ENCODE peak calls at places on chromosomes 7 and 10, in eight cellular contexts. A is tibial nerve; D is CD8-positive, alpha-beta T cell; H is heart right ventricle; Q is upper lobe of right lung; I is Peyer's patch; K is osteoblast; G is A549. J is an unnamed sample.
A peak's percentile ranks its signal among the peaks of the same experiment; 100 is the strongest.

GRCh38 chr7:48099781-48100180 is 10.7 kb downstream of the UPP1 start:
- DNase-seq in A (no peak), D (no peak), H (no peak), Q (no peak), I (no peak), K (no peak), G (no peak), J (no peak)

GRCh38 chr7:7920481-7920880 is 48.1 kb upstream of the GLCCI1 start:
- DNase-seq in A (no peak), D (no peak), H (no peak), Q (no peak), I (no peak), K (no peak), G (no peak), J (no peak)

GRCh38 chr10:96666738-96667137 is 53.6 kb downstream of the PIK3AP1 start:
- DNase-seq in A (no peak), D (no peak), H (no peak), Q (no peak), I (no peak), K (no peak), G (no peak), J (no peak)

GRCh38 chr7:54541941-54542618 is at the start of gene VSTM2A:
- DNase-seq in A (no peak), D (no peak), H (no peak), Q (no peak), I (no peak), K (peak; percentile 66), G (no peak), J (no peak)

GRCh38 chr10:108911814-108912541 is 1011.3 kb downstream of the XPNPEP1 start:
- DNase-seq in A (peak; percentile 59), D (no peak), H (peak; percentile 27), Q (peak; percentile 70), I (peak; percentile 60), K (peak; percentile 58), G (peak; percentile 68), J (peak; percentile 23)

GRCh38 chr7:132049462-132050304 is 493.3 kb upstream of the PODXL start:
- DNase-seq in A (no peak), D (peak; percentile 5), H (no peak), Q (no peak), I (peak; percentile 59), K (no peak), G (peak; percentile 26), J (no peak)

GRCh38 chr10:126384269-126384873 is 3.9 kb downstream of the ADAM12 start:
- DNase-seq in A (no peak), D (no peak), H (no peak), Q (no peak), I (no peak), K (peak; percentile 85), G (peak; percentile 32), J (no peak)

GRCh38 chr10:78768882-78769281 is 299.9 kb upstream of the ZMIZ1 start:
- DNase-seq in A (no peak), D (no peak), H (no peak), Q (peak; percentile 42), I (no peak), K (peak; percentile 29), G (no peak), J (no peak)

GRCh38 chr7:148697256-148697841 is 1.4 kb upstream of the CUL1 start:
- DNase-seq in A (peak; percentile 54), D (peak; percentile 19), H (peak; percentile 67), Q (no peak), I (no peak), K (peak; percentile 76), G (no peak), J (no peak)

GRCh38 chr10:36094091-36094490 is 452.0 kb upstream of the FZD8 start:
- DNase-seq in A (no peak), D (no peak), H (peak; percentile 34), Q (no peak), I (no peak), K (no peak), G (no peak), J (no peak)

GRCh38 chr10:77301305-77301730 is 336.3 kb downstream of the KCNMA1 start:
- DNase-seq in A (no peak), D (no peak), H (no peak), Q (no peak), I (no peak), K (peak; percentile 94), G (no peak), J (no peak)

GRCh38 chr10:129033790-129034272 is 433.2 kb upstream of the MGMT start:
- DNase-seq in A (no peak), D (no peak), H (no peak), Q (no peak), I (no peak), K (no peak), G (no peak), J (no peak)

GRCh38 chr7:84658286-84658685 is 463.7 kb upstream of the SEMA3A start:
- DNase-seq in A (no peak), D (no peak), H (no peak), Q (no peak), I (no peak), K (no peak), G (no peak), J (no peak)

GRCh38 chr7:149286811-149287400 is 24.9 kb downstream of the ZNF783 start:
- DNase-seq in A (no peak), D (no peak), H (no peak), Q (no peak), I (no peak), K (peak; percentile 79), G (no peak), J (no peak)

GRCh38 chr7:83976302-83976701 is 218.3 kb downstream of the SEMA3A start:
- DNase-seq in A (peak; percentile 48), D (no peak), H (peak; percentile 4), Q (no peak), I (no peak), K (peak; percentile 64), G (peak; percentile 35), J (no peak)

GRCh38 chr7:141701489-141702046 is 398 bp downstream of the DENND11 start:
- DNase-seq in A (no peak), D (peak; percentile 65), H (peak; percentile 46), Q (peak; percentile 74), I (peak; percentile 62), K (peak; percentile 90), G (no peak), J (no peak)

GRCh38 chr10:66322261-66322660 is 603.6 kb upstream of the LRRTM3 start:
- DNase-seq in A (no peak), D (no peak), H (peak; percentile 6), Q (no peak), I (no peak), K (no peak), G (no peak), J (no peak)

GRCh38 chr10:21368728-21369425 is 156.6 kb downstream of the SKIDA1 start:
- DNase-seq in A (no peak), D (no peak), H (no peak), Q (no peak), I (no peak), K (no peak), G (no peak), J (no peak)

DNA sequence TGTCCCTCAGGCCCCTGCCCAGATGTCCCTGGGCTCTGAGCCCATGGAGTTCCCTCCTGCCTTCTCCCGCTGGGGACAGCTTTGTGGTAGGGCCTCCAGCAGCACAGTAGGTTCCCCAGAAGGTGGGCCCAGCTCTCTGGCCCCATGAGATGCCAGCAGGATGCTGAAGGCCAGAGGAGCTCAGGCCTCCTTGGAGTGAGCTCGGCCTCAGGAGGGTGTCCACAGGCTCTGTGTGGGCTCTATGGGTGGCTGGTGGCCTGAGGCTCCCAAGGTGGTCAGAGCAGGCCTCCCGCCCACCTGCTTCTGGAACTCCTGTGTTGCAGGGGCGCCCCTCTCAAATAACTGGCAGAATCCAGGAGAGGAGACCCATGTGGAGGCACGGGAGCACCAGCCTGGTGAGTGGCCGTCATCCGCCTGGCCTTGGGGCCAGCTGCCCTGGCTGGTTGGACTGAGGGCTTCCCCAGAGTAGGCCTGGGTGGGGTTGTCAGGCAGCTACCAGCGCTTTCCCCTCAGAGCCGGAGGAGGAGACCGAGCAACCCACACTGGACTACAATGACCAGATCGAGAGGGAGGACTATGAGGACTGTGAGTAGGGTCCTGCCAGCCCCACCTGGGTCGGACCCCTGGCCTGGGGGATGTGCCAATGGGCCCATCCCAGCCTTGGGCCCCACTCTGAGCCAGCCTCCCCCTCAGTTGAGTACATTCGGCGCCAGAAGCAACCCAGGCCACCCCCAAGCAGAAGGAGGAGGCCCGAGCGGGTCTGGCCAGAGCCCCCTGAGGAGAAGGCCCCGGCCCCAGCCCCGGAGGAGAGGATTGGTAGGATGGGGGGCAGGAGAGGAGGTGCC is 3.2 kb downstream of the AEBP1 start:
- DNase-seq in A (no peak), D (no peak), H (no peak), Q (no peak), I (no peak), K (peak; percentile 77), G (no peak), J (no peak)
- H3K27ac ChIP-seq in A (peak overlapping the region; percentile 91), D (no peak overlapping the region), H (no peak overlapping the region), Q (no peak overlapping the region), I (no peak overlapping the region), K (peak overlapping the region; percentile 96), G (no peak overlapping the region), J (no peak overlapping the region)

GRCh38 chr10:71921319-71922027 is 42.7 kb upstream of the CHST3 start:
- DNase-seq in A (peak; percentile 32), D (no peak), H (peak; percentile 53), Q (no peak), I (no peak), K (no peak), G (peak; percentile 36), J (peak; percentile 33)
- H3K27ac ChIP-seq in A (no peak overlapping the region), D (no peak overlapping the region), H (no peak overlapping the region), Q (no peak overlapping the region), I (no peak overlapping the region), K (no peak overlapping the region), G (peak overlapping the region; percentile 64), J (peak overlapping the region; percentile 45)

DNA sequence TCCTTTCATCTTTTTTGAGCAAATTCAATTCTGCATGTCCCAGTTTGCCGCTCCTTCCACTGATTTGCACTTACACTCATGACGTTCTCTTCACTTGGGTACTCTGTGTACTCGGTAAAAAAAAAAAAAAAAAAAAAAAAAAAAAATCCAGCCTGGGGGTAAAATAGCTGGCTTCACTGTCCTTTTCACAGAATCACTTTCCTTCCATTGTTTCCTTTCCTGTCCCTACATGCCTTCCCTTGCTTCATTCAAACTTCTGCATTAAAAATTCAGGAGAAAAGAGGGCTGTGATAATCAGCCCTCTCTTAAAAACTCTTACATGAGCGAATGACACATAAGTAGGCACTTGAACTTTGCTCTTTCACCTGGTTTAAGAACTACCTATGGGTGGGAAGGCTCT is 8.7 kb downstream of the ANKRD1 start:
- DNase-seq in A (no peak), D (no peak), H (no peak), Q (no peak), I (no peak), K (no peak), G (no peak), J (no peak)
- H3K27ac ChIP-seq in A (no peak overlapping the region), D (no peak overlapping the region), H (no peak overlapping the region), Q (no peak overlapping the region), I (no peak overlapping the region), K (no peak overlapping the region), G (peak overlapping the region; percentile 36), J (no peak overlapping the region)

GRCh38 chr7:133429371-133429770 is 176.5 kb downstream of the EXOC4 start:
- DNase-seq in A (no peak), D (no peak), H (no peak), Q (no peak), I (no peak), K (no peak), G (no peak), J (no peak)

GRCh38 chr7:133428876-133429275 is 176.0 kb downstream of the EXOC4 start:
- DNase-seq in A (no peak), D (no peak), H (no peak), Q (no peak), I (no peak), K (peak; percentile 65), G (no peak), J (no peak)

GRCh38 chr7:133419036-133419435 is 166.2 kb downstream of the EXOC4 start:
- DNase-seq in A (no peak), D (no peak), H (no peak), Q (no peak), I (no peak), K (no peak), G (no peak), J (no peak)

GRCh38 chr7:133423618-133424017 is 170.7 kb downstream of the EXOC4 start:
- DNase-seq in A (no peak), D (no peak), H (no peak), Q (peak; percentile 64), I (no peak), K (no peak), G (no peak), J (no peak)
- H3K27ac ChIP-seq in A (no peak overlapping the region), D (no peak overlapping the region), H (no peak overlapping the region), Q (no peak overlapping the region), I (no peak overlapping the region), K (no peak overlapping the region), G (no peak overlapping the region), J (no peak overlapping the region)